ENCODE peak calls at places on chromosome 14, in four cellular contexts. G is putamen; Y is HEK293T; H is CD8-positive, alpha-beta memory T cell. V is an unnamed sample.

GRCh38 chr14:52312872-52313492 is 1.1 kb upstream of the PTGER2 start:
- DNase-seq in G (no peak), Y (no peak), H (no peak), V (no peak)

GRCh38 chr14:26522985-26523384 is 74.8 kb downstream of the NOVA1 start:
- DNase-seq in G (no peak), Y (no peak), H (no peak), V (no peak)

GRCh38 chr14:73125169-73125588 is 11.1 kb upstream of the PSEN1 start:
- DNase-seq in G (no peak), Y (peak; percentile 44), H (no peak), V (no peak)

GRCh38 chr14:104555621-104556255 is 23.8 kb upstream of the C14orf180 start:
- DNase-seq in G (no peak), Y (no peak), H (no peak), V (no peak)

GRCh38 chr14:87678624-87679023 is 314.4 kb downstream of the GALC start:
- DNase-seq in G (no peak), Y (no peak), H (no peak), V (no peak)

GRCh38 chr14:32366256-32366655 is 37.2 kb downstream of the AKAP6 start:
- DNase-seq in G (peak; percentile 84), Y (no peak), H (no peak), V (no peak)

GRCh38 chr14:99589651-99590530 is 14.1 kb downstream of the CCDC85C start:
- DNase-seq in G (no peak), Y (no peak), H (no peak), V (no peak)

GRCh38 chr14:62076825-62077660 is 314.8 kb downstream of the SNAPC1 start:
- DNase-seq in G (peak; percentile 38), Y (no peak), H (no peak), V (peak; percentile 6)

GRCh38 chr14:101351146-101351545 is 210.1 kb upstream of the DIO3 start:
- DNase-seq in G (no peak), Y (no peak), H (no peak), V (no peak)

GRCh38 chr14:61284001-61284400 is 2.9 kb upstream of the TMEM30B start:
- DNase-seq in G (no peak), Y (no peak), H (no peak), V (no peak)

GRCh38 chr14:30223385-30223785 is 295.7 kb upstream of the PRKD1 start:
- DNase-seq in G (no peak), Y (no peak), H (no peak), V (no peak)

GRCh38 chr14:75236897-75237296 is 41.7 kb upstream of the FOS start:
- DNase-seq in G (no peak), Y (no peak), H (no peak), V (no peak)

GRCh38 chr14:61553730-61554641 is 141.3 kb upstream of the HIF1A start:
- DNase-seq in G (no peak), Y (no peak), H (no peak), V (no peak)

GRCh38 chr14:65879218-65880009 is 466.9 kb downstream of the FUT8 start:
- DNase-seq in G (no peak), Y (no peak), H (no peak), V (no peak)

GRCh38 chr14:94043111-94043755 is 17.1 kb downstream of the OTUB2 start:
- DNase-seq in G (no peak), Y (no peak), H (no peak), V (no peak)

GRCh38 chr14:70821581-70821915 is 12.2 kb upstream of the MAP3K9 start:
- DNase-seq in G (no peak), Y (no peak), H (no peak), V (no peak)

GRCh38 chr14:98684486-98684885 is 587.5 kb downstream of the BCL11B start:
- DNase-seq in G (no peak), Y (no peak), H (no peak), V (no peak)

GRCh38 chr14:73720636-73721035 is 6.5 kb upstream of the PNMA1 start:
- DNase-seq in G (no peak), Y (no peak), H (no peak), V (no peak)

GRCh38 chr14:102140027-102140749 is 491 bp downstream of the WDR20 start:
- DNase-seq in G (peak; percentile 20), Y (peak; percentile 41), H (peak; percentile 13), V (peak; percentile 42)

GRCh38 chr14:95935228-95935822 is 58.7 kb downstream of the TUNAR start:
- DNase-seq in G (no peak), Y (peak; percentile 16), H (no peak), V (no peak)

GRCh38 chr14:61493239-61493638 is 171.9 kb downstream of the PRKCH start:
- DNase-seq in G (no peak), Y (no peak), H (no peak), V (no peak)

GRCh38 chr14:29654910-29655590 is 272.6 kb downstream of the PRKD1 start:
- DNase-seq in G (no peak), Y (no peak), H (no peak), V (no peak)

GRCh38 chr14:24339284-24340151 is at the start of gene RIPK3:
- DNase-seq in G (no peak), Y (no peak), H (peak; percentile 50), V (peak; percentile 79)

GRCh38 chr14:23095196-23096108 is at the start of gene C14orf119:
- DNase-seq in G (peak; percentile 100), Y (peak; percentile 99), H (peak; percentile 100), V (peak; percentile 90)

V was measured in B cell.